ENCODE peak calls at places on chromosomes 1 and 21, in eight cellular contexts. One of them, this sample, is unnamed.

GRCh38 chr1:46368781-46369180 is 25.3 kb upstream of the FAAH start:
- DNase-seq in fibroblast of lung: no peak
- DNase-seq in left ventricle myocardium inferior: no peak
- DNase-seq in Panc1: no peak
- DNase-seq in lower lobe of right lung: no peak
- DNase-seq in mesendoderm: no peak
- DNase-seq in prostate gland: no peak
- DNase-seq in cardiac muscle cell: no peak
- DNase-seq in this sample: no peak

GRCh38 chr1:220137006-220137794 is 43.3 kb downstream of the IARS2 start:
- DNase-seq in fibroblast of lung: no peak
- DNase-seq in left ventricle myocardium inferior: no peak
- DNase-seq in Panc1: no peak
- DNase-seq in lower lobe of right lung: no peak
- DNase-seq in prostate gland: no peak
- DNase-seq in cardiac muscle cell: peak
- DNase-seq in mesendoderm: no peak
- DNase-seq in this sample: no peak

GRCh38 chr1:220189750-220190347 is 82.4 kb downstream of the RAB3GAP2 start:
- DNase-seq in lower lobe of right lung: no peak
- DNase-seq in mesendoderm: no peak
- DNase-seq in fibroblast of lung: peak
- DNase-seq in Panc1: no peak
- DNase-seq in left ventricle myocardium inferior: no peak
- DNase-seq in cardiac muscle cell: peak
- DNase-seq in prostate gland: no peak
- DNase-seq in this sample: no peak

GRCh38 chr1:94456736-94457135 is 38.5 kb downstream of the ABCD3 start:
- DNase-seq in cardiac muscle cell: peak
- DNase-seq in lower lobe of right lung: no peak
- DNase-seq in Panc1: no peak
- DNase-seq in prostate gland: no peak
- DNase-seq in fibroblast of lung: no peak
- DNase-seq in mesendoderm: no peak
- DNase-seq in left ventricle myocardium inferior: no peak
- DNase-seq in this sample: no peak

GRCh38 chr1:28537457-28538199 is 15.3 kb upstream of the TRNAU1AP start:
- DNase-seq in left ventricle myocardium inferior: no peak
- DNase-seq in Panc1: no peak
- DNase-seq in lower lobe of right lung: no peak
- DNase-seq in mesendoderm: no peak
- DNase-seq in cardiac muscle cell: no peak
- DNase-seq in fibroblast of lung: no peak
- DNase-seq in prostate gland: no peak
- DNase-seq in this sample: no peak

GRCh38 chr1:52944566-52944965 is 17.5 kb downstream of the SCP2 start:
- DNase-seq in Panc1: no peak
- DNase-seq in lower lobe of right lung: no peak
- DNase-seq in mesendoderm: no peak
- DNase-seq in prostate gland: no peak
- DNase-seq in fibroblast of lung: no peak
- DNase-seq in cardiac muscle cell: no peak
- DNase-seq in left ventricle myocardium inferior: no peak
- DNase-seq in this sample: no peak

GRCh38 chr1:33762099-33762830 is 101.6 kb upstream of the HMGB4 start:
- DNase-seq in Panc1: no peak
- DNase-seq in fibroblast of lung: no peak
- DNase-seq in prostate gland: no peak
- DNase-seq in mesendoderm: no peak
- DNase-seq in cardiac muscle cell: no peak
- DNase-seq in lower lobe of right lung: no peak
- DNase-seq in left ventricle myocardium inferior: no peak
- DNase-seq in this sample: no peak

GRCh38 chr21:43267391-43268085 is 98.7 kb downstream of the CRYAA start:
- DNase-seq in prostate gland: no peak
- DNase-seq in fibroblast of lung: no peak
- DNase-seq in mesendoderm: no peak
- DNase-seq in cardiac muscle cell: no peak
- DNase-seq in lower lobe of right lung: peak
- DNase-seq in Panc1: no peak
- DNase-seq in left ventricle myocardium inferior: peak
- DNase-seq in this sample: no peak

GRCh38 chr1:16644179-16645043 is 22.3 kb downstream of the RNU1-3 start:
- DNase-seq in cardiac muscle cell: peak
- DNase-seq in fibroblast of lung: peak
- DNase-seq in lower lobe of right lung: peak
- DNase-seq in mesendoderm: peak
- DNase-seq in prostate gland: peak
- DNase-seq in left ventricle myocardium inferior: peak
- DNase-seq in Panc1: peak
- DNase-seq in this sample: peak

GRCh38 chr1:235938714-235939487 is 72.2 kb upstream of the LYST start:
- DNase-seq in left ventricle myocardium inferior: no peak
- DNase-seq in lower lobe of right lung: no peak
- DNase-seq in mesendoderm: no peak
- DNase-seq in Panc1: no peak
- DNase-seq in fibroblast of lung: no peak
- DNase-seq in prostate gland: no peak
- DNase-seq in cardiac muscle cell: no peak
- DNase-seq in this sample: no peak

GRCh38 chr1:29850358-29850757 is 614.0 kb downstream of the PTPRU start:
- DNase-seq in fibroblast of lung: no peak
- DNase-seq in prostate gland: no peak
- DNase-seq in left ventricle myocardium inferior: no peak
- DNase-seq in mesendoderm: no peak
- DNase-seq in Panc1: no peak
- DNase-seq in lower lobe of right lung: no peak
- DNase-seq in cardiac muscle cell: no peak
- DNase-seq in this sample: no peak

GRCh38 chr1:151311589-151312331 is 15.5 kb downstream of the PI4KB start:
- DNase-seq in prostate gland: peak
- DNase-seq in fibroblast of lung: peak
- DNase-seq in left ventricle myocardium inferior: peak
- DNase-seq in mesendoderm: peak
- DNase-seq in lower lobe of right lung: peak
- DNase-seq in cardiac muscle cell: peak
- DNase-seq in Panc1: peak
- DNase-seq in this sample: peak

GRCh38 chr1:48678684-48679083 is 98.0 kb downstream of the BEND5 start:
- DNase-seq in mesendoderm: no peak
- DNase-seq in lower lobe of right lung: no peak
- DNase-seq in left ventricle myocardium inferior: no peak
- DNase-seq in Panc1: no peak
- DNase-seq in fibroblast of lung: no peak
- DNase-seq in prostate gland: no peak
- DNase-seq in cardiac muscle cell: no peak
- DNase-seq in this sample: no peak

GRCh38 chr1:62285984-62286481 is 33.2 kb downstream of the KANK4 start:
- DNase-seq in Panc1: no peak
- DNase-seq in cardiac muscle cell: no peak
- DNase-seq in fibroblast of lung: no peak
- DNase-seq in lower lobe of right lung: no peak
- DNase-seq in prostate gland: no peak
- DNase-seq in left ventricle myocardium inferior: no peak
- DNase-seq in mesendoderm: peak
- DNase-seq in this sample: no peak

GRCh38 chr21:43904316-43904925 is 39.4 kb downstream of the AGPAT3 start:
- DNase-seq in left ventricle myocardium inferior: no peak
- DNase-seq in prostate gland: no peak
- DNase-seq in mesendoderm: no peak
- DNase-seq in Panc1: no peak
- DNase-seq in cardiac muscle cell: no peak
- DNase-seq in lower lobe of right lung: no peak
- DNase-seq in fibroblast of lung: no peak
- DNase-seq in this sample: no peak

DNA sequence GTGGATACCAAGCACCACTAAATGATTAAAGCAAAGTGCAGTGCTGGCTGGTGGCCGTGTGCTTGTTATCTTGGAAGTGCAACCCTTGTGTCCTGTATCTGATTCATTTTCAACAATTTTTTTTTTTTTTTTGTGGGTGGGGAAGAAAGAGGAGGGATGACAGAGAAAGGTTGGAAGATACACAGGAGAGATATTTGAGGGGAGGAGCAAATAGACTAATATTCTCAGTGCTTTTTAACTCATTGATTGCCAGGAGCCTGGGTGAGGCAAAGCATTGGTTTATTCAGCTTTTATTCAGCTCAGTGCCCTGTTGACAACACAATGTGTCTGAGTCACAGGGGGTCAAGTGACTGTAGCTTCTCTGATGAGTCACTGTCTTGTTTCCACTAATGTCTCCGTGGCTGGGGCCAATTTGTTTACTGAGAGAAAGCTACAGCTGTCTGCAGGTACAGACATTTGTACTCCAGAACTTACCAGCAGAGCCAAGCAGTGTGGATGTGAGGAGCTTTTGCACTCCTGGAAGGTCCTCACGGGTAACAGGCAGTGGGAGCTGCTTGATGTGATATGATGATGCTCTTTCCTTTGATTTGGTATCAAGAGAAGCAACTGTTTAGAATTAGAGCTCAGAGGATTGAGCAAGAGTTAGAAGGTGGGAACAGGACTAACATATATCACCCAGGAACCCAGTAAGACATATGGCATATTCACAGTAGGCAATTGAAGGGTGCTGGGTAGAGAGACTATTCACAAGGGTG is 23.6 kb upstream of the DNM3 start:
- DNase-seq in fibroblast of lung: peak
- DNase-seq in lower lobe of right lung: no peak
- DNase-seq in mesendoderm: peak
- DNase-seq in cardiac muscle cell: peak
- DNase-seq in left ventricle myocardium inferior: no peak
- DNase-seq in prostate gland: no peak
- DNase-seq in Panc1: no peak
- DNase-seq in this sample: peak
- H3K27ac ChIP-seq in fibroblast of lung: no peak
- H3K27ac ChIP-seq in lower lobe of right lung: no peak
- H3K27ac ChIP-seq in mesendoderm: no peak
- H3K27ac ChIP-seq in cardiac muscle cell: no peak
- H3K27ac ChIP-seq in left ventricle myocardium inferior: no peak
- H3K27ac ChIP-seq in prostate gland: no peak
- H3K27ac ChIP-seq in Panc1: no peak
- H3K27ac ChIP-seq in this sample: peak

GRCh38 chr1:95532335-95532734 is 298.3 kb downstream of the RWDD3 start:
- DNase-seq in prostate gland: no peak
- DNase-seq in Panc1: no peak
- DNase-seq in cardiac muscle cell: no peak
- DNase-seq in lower lobe of right lung: no peak
- DNase-seq in fibroblast of lung: no peak
- DNase-seq in left ventricle myocardium inferior: no peak
- DNase-seq in mesendoderm: peak
- DNase-seq in this sample: no peak
- H3K27ac ChIP-seq in prostate gland: no peak
- H3K27ac ChIP-seq in Panc1: no peak
- H3K27ac ChIP-seq in cardiac muscle cell: no peak
- H3K27ac ChIP-seq in lower lobe of right lung: no peak
- H3K27ac ChIP-seq in fibroblast of lung: no peak
- H3K27ac ChIP-seq in left ventricle myocardium inferior: no peak
- H3K27ac ChIP-seq in mesendoderm: no peak
- H3K27ac ChIP-seq in this sample: no peak

GRCh38 chr21:46037338-46038325 is 56.1 kb downstream of the COL6A1 start:
- DNase-seq in prostate gland: no peak
- DNase-seq in lower lobe of right lung: no peak
- DNase-seq in cardiac muscle cell: no peak
- DNase-seq in fibroblast of lung: no peak
- DNase-seq in left ventricle myocardium inferior: no peak
- DNase-seq in mesendoderm: no peak
- DNase-seq in Panc1: no peak
- DNase-seq in this sample: no peak

GRCh38 chr21:46038871-46039397 is 57.4 kb downstream of the COL6A1 start:
- DNase-seq in fibroblast of lung: peak
- DNase-seq in left ventricle myocardium inferior: peak
- DNase-seq in mesendoderm: no peak
- DNase-seq in Panc1: no peak
- DNase-seq in cardiac muscle cell: peak
- DNase-seq in lower lobe of right lung: no peak
- DNase-seq in prostate gland: no peak
- DNase-seq in this sample: peak

GRCh38 chr21:46038341-46038829 is 56.8 kb downstream of the COL6A1 start:
- DNase-seq in lower lobe of right lung: no peak
- DNase-seq in Panc1: no peak
- DNase-seq in mesendoderm: no peak
- DNase-seq in cardiac muscle cell: no peak
- DNase-seq in prostate gland: no peak
- DNase-seq in left ventricle myocardium inferior: no peak
- DNase-seq in fibroblast of lung: no peak
- DNase-seq in this sample: no peak

GRCh38 chr21:46035809-46036695 is 54.5 kb downstream of the COL6A1 start:
- DNase-seq in prostate gland: no peak
- DNase-seq in lower lobe of right lung: no peak
- DNase-seq in fibroblast of lung: peak
- DNase-seq in left ventricle myocardium inferior: peak
- DNase-seq in Panc1: no peak
- DNase-seq in cardiac muscle cell: peak
- DNase-seq in mesendoderm: no peak
- DNase-seq in this sample: no peak

DNA sequence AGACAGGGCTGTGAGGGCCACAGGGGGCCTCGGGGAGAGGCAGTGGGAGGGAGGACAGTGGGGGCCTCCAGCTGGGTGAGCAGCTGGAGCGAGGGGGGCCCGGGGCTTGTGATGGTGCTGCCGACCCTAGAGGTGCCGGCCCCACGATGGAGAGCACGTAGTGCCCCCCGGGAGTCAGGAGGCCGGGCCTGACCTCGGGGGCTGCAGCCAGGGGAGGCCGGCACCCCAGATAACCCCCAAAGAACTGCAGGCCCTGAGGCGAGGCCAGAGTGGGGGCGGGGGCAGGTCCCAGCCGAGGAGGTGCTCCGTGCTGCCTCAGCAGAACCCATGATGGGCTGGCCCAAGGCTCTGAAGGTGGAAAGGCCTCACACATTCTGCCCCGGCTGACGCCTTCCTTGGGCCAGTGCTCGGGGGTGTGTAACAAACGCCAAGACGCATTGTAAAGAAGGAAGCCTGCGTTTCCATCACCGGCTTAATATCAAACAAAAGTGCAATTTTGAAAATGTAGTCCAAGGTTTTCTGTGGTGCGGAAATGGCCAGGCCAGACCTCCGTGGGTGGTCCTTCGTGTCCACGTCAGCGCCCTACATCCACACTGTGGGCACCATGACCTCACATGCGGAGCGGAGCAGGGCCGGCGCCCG is 55.2 kb downstream of the COL6A1 start:
- DNase-seq in left ventricle myocardium inferior: no peak
- DNase-seq in fibroblast of lung: no peak
- DNase-seq in lower lobe of right lung: no peak
- DNase-seq in prostate gland: no peak
- DNase-seq in cardiac muscle cell: peak
- DNase-seq in Panc1: no peak
- DNase-seq in mesendoderm: no peak
- DNase-seq in this sample: no peak
- H3K27ac ChIP-seq in left ventricle myocardium inferior: peak
- H3K27ac ChIP-seq in fibroblast of lung: peak
- H3K27ac ChIP-seq in lower lobe of right lung: peak
- H3K27ac ChIP-seq in prostate gland: peak
- H3K27ac ChIP-seq in cardiac muscle cell: no peak
- H3K27ac ChIP-seq in Panc1: no peak
- H3K27ac ChIP-seq in mesendoderm: no peak
- H3K27ac ChIP-seq in this sample: peak

DNA sequence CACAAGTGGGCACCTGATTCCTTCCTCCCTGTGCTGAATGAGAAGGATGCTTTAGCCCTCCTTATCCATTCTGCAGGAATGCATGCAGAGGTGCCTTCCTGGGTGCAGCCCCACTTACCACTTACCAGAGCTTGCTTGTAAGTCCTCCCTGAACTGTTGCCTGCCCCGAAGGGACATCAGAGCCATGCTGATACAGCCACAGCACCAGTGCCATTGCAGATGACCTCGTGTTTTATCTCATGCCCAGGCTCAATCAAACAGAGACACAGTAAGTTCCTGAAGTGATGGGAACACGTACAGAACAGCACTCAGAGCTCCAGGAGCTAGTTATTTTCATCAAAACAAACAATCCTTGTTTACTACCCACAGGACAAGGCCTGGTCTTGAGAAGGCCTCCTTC is 81.9 kb downstream of the ATP1A1 start:
- DNase-seq in Panc1: no peak
- DNase-seq in lower lobe of right lung: no peak
- DNase-seq in prostate gland: no peak
- DNase-seq in left ventricle myocardium inferior: no peak
- DNase-seq in cardiac muscle cell: no peak
- DNase-seq in fibroblast of lung: no peak
- DNase-seq in mesendoderm: no peak
- DNase-seq in this sample: no peak
- H3K27ac ChIP-seq in Panc1: no peak
- H3K27ac ChIP-seq in lower lobe of right lung: no peak
- H3K27ac ChIP-seq in prostate gland: peak
- H3K27ac ChIP-seq in left ventricle myocardium inferior: no peak
- H3K27ac ChIP-seq in cardiac muscle cell: peak
- H3K27ac ChIP-seq in fibroblast of lung: no peak
- H3K27ac ChIP-seq in mesendoderm: no peak
- H3K27ac ChIP-seq in this sample: no peak

This sample was measured in gastrocnemius medialis.